ENCODE peak calls at places on chromosomes 2 and 18, in six cellular contexts. M is transverse colon, Z is fibroblast of mammary gland, N is AG04449, A is gastrocnemius medialis, H is fibroblast of the aortic adventitia. K is an unnamed sample.

GRCh38 chr2:233121856-233122255 is 61.7 kb downstream of the INPP5D start:
- DNase-seq in M (no peak), Z (no peak), N (no peak), A (no peak), H (no peak), K (peak; percentile 70)

GRCh38 chr2:192546566-192546965 is 351.8 kb upstream of the TMEFF2 start:
- DNase-seq in M (no peak), Z (peak; percentile 2), N (no peak), A (no peak), H (no peak), K (no peak)

GRCh38 chr2:100554788-100555407 is 7.9 kb upstream of the PDCL3 start:
- DNase-seq in M (peak; percentile 15), Z (no peak), N (no peak), A (no peak), H (no peak), K (no peak)

GRCh38 chr18:49094136-49094535 is 143.4 kb upstream of the SMAD7 start:
- DNase-seq in M (no peak), Z (peak; percentile 87), N (no peak), A (no peak), H (peak; percentile 30), K (no peak)

GRCh38 chr18:70324897-70325296 is 36.1 kb downstream of the SOCS6 start:
- DNase-seq in M (no peak), Z (no peak), N (no peak), A (no peak), H (no peak), K (no peak)

GRCh38 chr18:22637787-22638186 is 220.1 kb upstream of the CTAGE1 start:
- DNase-seq in M (no peak), Z (peak; percentile 93), N (peak; percentile 7), A (no peak), H (peak; percentile 77), K (no peak)

GRCh38 chr18:59228361-59228760 is 8.4 kb downstream of the GRP start:
- DNase-seq in M (no peak), Z (peak; percentile 16), N (peak; percentile 55), A (no peak), H (no peak), K (no peak)

GRCh38 chr2:145040433-145040832 is 520.5 kb upstream of the ZEB2 start:
- DNase-seq in M (no peak), Z (no peak), N (no peak), A (no peak), H (peak; percentile 39), K (no peak)

GRCh38 chr18:32081881-32082280 is 9.8 kb upstream of the RNF138 start:
- DNase-seq in M (no peak), Z (no peak), N (no peak), A (no peak), H (peak; percentile 69), K (no peak)

GRCh38 chr2:54559593-54560145 is 103.5 kb downstream of the SPTBN1 start:
- DNase-seq in M (peak; percentile 48), Z (peak; percentile 89), N (peak; percentile 72), A (peak; percentile 49), H (peak; percentile 81), K (peak; percentile 92)

GRCh38 chr2:143162997-143163396 is 33.8 kb downstream of the ARHGAP15 start:
- DNase-seq in M (no peak), Z (no peak), N (no peak), A (no peak), H (no peak), K (no peak)

GRCh38 chr2:102238039-102238756 is 51.4 kb downstream of the IL1RL2 start:
- DNase-seq in M (no peak), Z (peak; percentile 88), N (no peak), A (no peak), H (peak; percentile 68), K (no peak)

GRCh38 chr2:102238778-102239177 is 52.0 kb downstream of the IL1RL2 start:
- DNase-seq in M (no peak), Z (no peak), N (no peak), A (no peak), H (no peak), K (no peak)

GRCh38 chr2:102241616-102242260 is 54.9 kb downstream of the IL1RL2 start:
- DNase-seq in M (no peak), Z (no peak), N (no peak), A (no peak), H (no peak), K (no peak)

GRCh38 chr2:102239344-102239743 is 52.5 kb downstream of the IL1RL2 start:
- DNase-seq in M (no peak), Z (no peak), N (no peak), A (no peak), H (no peak), K (no peak)

GRCh38 chr2:102240640-102241370 is 54.0 kb downstream of the IL1RL2 start:
- DNase-seq in M (peak; percentile 94), Z (peak; percentile 100), N (peak; percentile 92), A (peak; percentile 87), H (peak; percentile 96), K (peak; percentile 91)
- H3K4me3 ChIP-seq in M (no peak overlapping the region), Z (no peak overlapping the region), N (no peak overlapping the region), A (no peak overlapping the region), H (peak overlapping the region; percentile 9), K (no peak overlapping the region)

GRCh38 chr2:38298539-38298938 is 78.5 kb downstream of the ATL2 start:
- DNase-seq in M (no peak), Z (no peak), N (no peak), A (no peak), H (no peak), K (no peak)
- H3K4me3 ChIP-seq in M (no peak overlapping the region), Z (no peak overlapping the region), N (no peak overlapping the region), A (no peak overlapping the region), H (no peak overlapping the region), K (no peak overlapping the region)

GRCh38 chr2:196113061-196113974 is 44.7 kb upstream of the DNAH7 start:
- DNase-seq in M (no peak), Z (peak; percentile 79), N (peak; percentile 75), A (no peak), H (peak; percentile 82), K (no peak)
- H3K4me3 ChIP-seq in M (no peak overlapping the region), Z (no peak overlapping the region), N (no peak overlapping the region), A (no peak overlapping the region), H (no peak overlapping the region), K (no peak overlapping the region)

DNA sequence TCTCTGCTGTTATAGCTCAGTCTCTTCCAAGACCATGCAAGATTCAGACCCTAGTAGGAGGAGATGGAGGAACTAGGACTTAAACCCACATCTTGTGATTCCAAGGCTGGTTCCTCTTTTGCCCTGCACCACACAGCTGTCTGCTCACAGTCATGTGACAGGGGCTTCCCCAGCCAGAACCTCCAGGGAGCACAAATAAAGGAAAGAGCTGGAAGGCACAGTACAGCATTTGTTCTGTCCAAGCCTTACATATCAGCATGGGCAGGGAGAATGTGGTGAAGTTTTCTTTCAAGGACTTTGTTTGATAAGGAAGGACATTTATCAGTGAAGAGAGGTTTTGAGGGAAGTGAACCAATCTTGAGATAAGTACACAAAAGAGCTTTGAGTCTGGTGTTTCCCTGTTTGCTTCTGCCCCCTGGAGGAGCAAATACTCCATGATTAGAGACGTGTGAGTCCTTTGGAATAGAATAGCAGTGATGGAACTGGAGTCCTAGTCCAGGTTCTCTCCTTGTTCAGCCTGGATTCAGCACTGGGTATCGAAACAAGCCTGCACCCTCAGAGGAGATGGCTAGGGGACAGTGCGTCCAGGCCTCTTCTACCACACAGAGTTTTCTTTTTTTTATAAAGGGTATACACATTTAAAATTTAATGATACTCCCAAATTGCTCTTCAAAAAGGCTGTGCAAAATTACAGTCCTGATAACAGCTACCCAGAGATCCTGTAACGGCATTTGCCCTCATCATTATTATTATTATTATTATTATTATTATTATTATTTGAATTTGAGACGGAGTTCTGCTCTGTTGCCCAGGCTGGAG is 24.6 kb upstream of the CASP10 start:
- DNase-seq in M (peak; percentile 66), Z (peak; percentile 83), N (no peak), A (no peak), H (peak; percentile 93), K (peak; percentile 64)
- H3K4me3 ChIP-seq in M (no peak overlapping the region), Z (no peak overlapping the region), N (no peak overlapping the region), A (no peak overlapping the region), H (no peak overlapping the region), K (no peak overlapping the region)

GRCh38 chr2:131035112-131035825 is 58.0 kb downstream of the FAM168B start:
- DNase-seq in M (no peak), Z (no peak), N (no peak), A (no peak), H (no peak), K (no peak)
- H3K4me3 ChIP-seq in M (peak overlapping the region; percentile 38), Z (no peak overlapping the region), N (peak overlapping the region; percentile 50), A (peak overlapping the region; percentile 50), H (peak overlapping the region; percentile 47), K (no peak overlapping the region)

DNA sequence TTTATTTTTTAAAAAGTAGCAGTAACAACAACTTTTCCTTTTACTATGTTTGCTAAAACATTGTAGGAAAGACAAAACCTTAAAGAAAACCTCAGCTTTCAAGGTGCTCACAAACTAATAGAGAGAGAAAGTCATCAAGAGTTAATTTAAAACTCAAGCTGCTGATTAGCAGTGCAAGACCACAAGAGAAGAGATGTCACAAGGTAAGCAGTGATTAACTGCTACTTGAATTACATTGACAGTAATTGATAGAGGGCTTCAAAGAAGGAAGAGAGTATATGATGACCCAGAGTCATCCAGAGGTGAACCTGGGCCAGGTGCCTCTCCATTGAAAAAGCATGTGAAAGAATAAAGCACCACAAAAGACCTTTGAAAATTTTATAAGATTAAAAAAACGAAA is 939.6 kb upstream of the CNTNAP5 start:
- DNase-seq in M (no peak), Z (no peak), N (no peak), A (no peak), H (no peak), K (no peak)
- H3K4me3 ChIP-seq in M (no peak overlapping the region), Z (no peak overlapping the region), N (no peak overlapping the region), A (no peak overlapping the region), H (no peak overlapping the region), K (no peak overlapping the region)

DNA sequence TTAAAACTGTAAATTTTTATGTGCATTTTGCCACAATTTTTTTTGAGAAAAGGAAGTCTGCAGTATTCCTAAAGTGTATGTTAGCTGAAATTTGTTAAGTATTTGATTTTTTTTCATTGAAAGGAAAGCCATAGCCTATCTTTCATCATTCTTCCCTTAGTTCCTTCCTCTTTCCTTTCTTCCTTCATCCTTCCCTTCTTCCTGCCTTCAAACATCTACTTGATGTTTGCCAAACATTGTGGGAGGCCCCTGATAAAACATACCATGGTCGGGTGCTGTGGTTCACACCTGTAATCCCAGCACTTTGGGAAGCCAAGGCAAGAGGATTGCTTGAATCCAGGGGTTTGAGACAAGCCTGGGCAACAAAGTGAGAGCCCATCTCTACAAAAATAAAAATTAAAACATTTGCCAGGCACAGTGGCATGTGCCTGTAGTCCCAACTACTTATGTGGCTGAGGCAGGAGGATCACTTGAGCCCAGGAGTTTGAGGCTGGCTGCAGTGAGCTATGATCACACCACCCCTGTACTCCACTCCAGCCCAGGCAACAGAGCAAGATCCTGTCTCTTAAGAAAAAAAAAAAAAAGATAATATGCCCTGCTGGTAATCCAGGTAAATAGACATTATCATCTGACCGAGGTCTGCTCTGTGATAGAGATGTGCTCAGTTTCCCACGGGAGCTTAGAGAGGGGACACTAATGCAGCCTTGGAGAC is 278.4 kb upstream of the STON1 start:
- DNase-seq in M (no peak), Z (no peak), N (no peak), A (no peak), H (no peak), K (no peak)
- H3K4me3 ChIP-seq in M (no peak overlapping the region), Z (no peak overlapping the region), N (no peak overlapping the region), A (no peak overlapping the region), H (no peak overlapping the region), K (no peak overlapping the region)

K was measured in lower leg skin.